ENCODE peak calls at places on chromosomes 2 and 18, in five cellular contexts. F is IMR-90, L is vagina, O is K562, Z is heart left ventricle. T is an unnamed sample.

GRCh38 chr18:31454066-31454708 is 6.6 kb downstream of the DSG3 start:
- DNase-seq in F (peak), L (no peak), O (no peak), Z (no peak), T (no peak)

GRCh38 chr2:207408086-207408794 is 121.5 kb upstream of the CREB1 start:
- DNase-seq in F (no peak), L (no peak), O (no peak), Z (no peak), T (no peak)

GRCh38 chr18:27921392-27921791 is 255.5 kb downstream of the CDH2 start:
- DNase-seq in F (no peak), L (no peak), O (no peak), Z (no peak), T (no peak)

GRCh38 chr2:230932556-230933511 is 7.8 kb upstream of the GPR55 start:
- DNase-seq in F (peak), L (peak), O (no peak), Z (peak), T (peak)

GRCh38 chr2:85611705-85612587 is at the start of gene C2orf68:
- DNase-seq in F (peak), L (no peak), O (peak), Z (peak), T (peak)

GRCh38 chr18:73163236-73163635 is 295.4 kb upstream of the NETO1 start:
- DNase-seq in F (no peak), L (no peak), O (no peak), Z (no peak), T (no peak)

GRCh38 chr18:35619468-35619867 is 37.9 kb downstream of the GALNT1 start:
- DNase-seq in F (no peak), L (no peak), O (no peak), Z (no peak), T (peak)

GRCh38 chr2:120301289-120301688 is 44.6 kb upstream of the INHBB start:
- DNase-seq in F (no peak), L (no peak), O (no peak), Z (no peak), T (no peak)

GRCh38 chr2:86764661-86765307 is 25.9 kb downstream of the CD8A start:
- DNase-seq in F (peak), L (no peak), O (peak), Z (no peak), T (no peak)

GRCh38 chr2:220539481-220539880 is 912.1 kb downstream of the SLC4A3 start:
- DNase-seq in F (no peak), L (no peak), O (no peak), Z (no peak), T (no peak)

GRCh38 chr2:101699939-101700442 is 2.5 kb downstream of the MAP4K4 start:
- DNase-seq in F (peak), L (no peak), O (no peak), Z (no peak), T (no peak)

GRCh38 chr18:24600076-24600654 is 139.7 kb downstream of the HRH4 start:
- DNase-seq in F (peak), L (no peak), O (peak), Z (no peak), T (no peak)

GRCh38 chr2:14524803-14525080 is 107.8 kb upstream of the LRATD1 start:
- DNase-seq in F (peak), L (no peak), O (no peak), Z (no peak), T (no peak)

GRCh38 chr18:63186934-63187574 is 132.5 kb downstream of the BCL2 start:
- DNase-seq in F (no peak), L (no peak), O (no peak), Z (no peak), T (no peak)

GRCh38 chr2:68000170-68000825 is 62.5 kb downstream of the C1D start:
- DNase-seq in F (peak), L (no peak), O (no peak), Z (no peak), T (no peak)

GRCh38 chr18:79489900-79490592 is 94.3 kb downstream of the NFATC1 start:
- DNase-seq in F (no peak), L (no peak), O (no peak), Z (peak), T (no peak)

GRCh38 chr18:40851014-40851429 is 1104.0 kb upstream of the PIK3C3 start:
- DNase-seq in F (peak), L (no peak), O (no peak), Z (no peak), T (no peak)

GRCh38 chr2:191352536-191352935 is 107.3 kb downstream of the MYO1B start:
- DNase-seq in F (peak), L (no peak), O (no peak), Z (no peak), T (no peak)

GRCh38 chr2:133171396-133172004 is 396.8 kb downstream of the NCKAP5 start:
- DNase-seq in F (peak), L (no peak), O (peak), Z (no peak), T (no peak)

GRCh38 chr2:240302933-240303332 is 132.5 kb upstream of the GPC1 start:
- DNase-seq in F (no peak), L (peak), O (no peak), Z (no peak), T (no peak)

GRCh38 chr2:178891265-178891958 is 84.2 kb upstream of the TTN start:
- DNase-seq in F (peak), L (no peak), O (peak), Z (no peak), T (peak)

GRCh38 chr2:191566347-191566746 is 111.6 kb upstream of the NABP1 start:
- DNase-seq in F (peak), L (no peak), O (peak), Z (no peak), T (peak)

GRCh38 chr2:124921221-124921620 is 896.1 kb downstream of the CNTNAP5 start:
- DNase-seq in F (no peak), L (no peak), O (no peak), Z (no peak), T (no peak)

GRCh38 chr2:15939854-15940660 is at the start of gene MYCN:
- DNase-seq in F (no peak), L (no peak), O (peak), Z (no peak), T (peak)

DNA sequence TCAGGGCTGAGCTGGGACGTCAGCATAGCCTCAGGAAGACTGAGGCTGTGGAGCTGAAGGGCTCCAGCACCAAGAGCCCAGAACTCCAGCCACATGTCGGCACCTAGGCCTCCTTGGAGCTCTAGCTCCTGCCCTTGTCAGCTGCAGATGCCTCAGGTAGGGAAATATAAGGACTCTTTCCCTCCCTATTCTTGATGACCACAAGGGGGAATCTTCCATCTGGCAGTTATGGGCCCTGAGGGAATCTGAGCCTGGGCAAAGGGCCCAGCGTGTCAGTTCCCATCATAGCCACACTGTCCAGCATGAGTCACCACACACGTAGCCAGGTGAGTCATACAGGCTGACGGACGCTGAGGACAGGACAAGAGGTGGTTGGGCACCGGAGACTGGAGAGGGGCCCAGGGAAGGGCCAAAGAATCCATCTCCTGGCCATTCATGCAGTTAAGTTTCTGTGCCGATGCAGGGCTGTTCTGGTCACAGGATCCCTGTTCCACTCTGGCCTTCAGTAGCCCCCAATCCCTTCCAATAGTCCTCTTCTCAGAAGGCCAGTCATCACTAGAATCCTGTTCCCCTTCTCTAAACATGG is 1.8 kb downstream of the MPV17 start:
- DNase-seq in F (peak), L (no peak), O (peak), Z (peak), T (peak)
- H3K4me3 ChIP-seq in F (peak), L (no peak), O (peak), Z (no peak), T (peak)

GRCh38 chr2:143158098-143158497 is 28.9 kb downstream of the ARHGAP15 start:
- DNase-seq in F (no peak), L (no peak), O (no peak), Z (no peak), T (no peak)
- H3K27ac ChIP-seq in F (no peak), L (no peak), O (no peak), Z (no peak), T (no peak)

GRCh38 chr2:234339016-234339415 is 157.9 kb downstream of the ARL4C start:
- DNase-seq in F (no peak), L (no peak), O (no peak), Z (no peak), T (no peak)

GRCh38 chr2:234333168-234334130 is 163.4 kb downstream of the ARL4C start:
- DNase-seq in F (no peak), L (no peak), O (no peak), Z (no peak), T (no peak)

GRCh38 chr2:234334146-234334545 is 162.7 kb downstream of the ARL4C start:
- DNase-seq in F (no peak), L (no peak), O (no peak), Z (no peak), T (no peak)

GRCh38 chr2:234331966-234332365 is 164.9 kb downstream of the ARL4C start:
- DNase-seq in F (no peak), L (no peak), O (no peak), Z (no peak), T (no peak)

DNA sequence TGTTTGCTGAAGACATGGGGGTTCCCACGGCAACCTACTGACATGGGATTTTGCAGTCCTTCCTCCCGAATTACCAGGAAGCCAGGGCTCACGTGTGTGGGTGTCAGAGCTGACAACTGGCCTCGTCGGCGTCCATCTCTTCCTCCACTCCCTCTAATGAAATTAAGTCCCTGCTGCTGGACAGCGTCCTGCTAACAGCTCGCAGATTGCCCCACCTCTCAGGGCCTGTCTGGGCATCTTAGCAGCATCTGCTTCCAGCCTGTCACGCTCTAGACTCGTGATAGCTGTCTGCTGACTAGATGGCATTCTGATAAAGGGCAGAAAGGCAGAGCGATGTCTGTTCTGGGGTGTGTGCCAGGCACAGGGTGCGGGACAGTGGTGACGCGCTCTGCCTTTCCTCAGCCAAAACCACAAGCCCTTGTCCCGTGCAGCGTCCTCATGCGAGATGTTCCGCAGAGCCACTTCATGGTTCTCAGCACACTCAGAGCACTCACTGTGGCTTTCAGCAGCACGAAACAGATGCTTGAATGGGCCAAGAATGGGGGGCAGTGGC is 161.1 kb downstream of the ARL4C start:
- DNase-seq in F (peak), L (no peak), O (no peak), Z (peak), T (peak)
- TF ChIP-seq POLR2A in F (no peak), L (no peak), O (no peak), Z (no peak), T (no peak)

GRCh38 chr2:219250044-219250781 is 2.8 kb upstream of the TUBA4B start:
- DNase-seq in F (peak), L (no peak), O (no peak), Z (no peak), T (no peak)
- H3K4me3 ChIP-seq in F (no peak), L (no peak), O (no peak), Z (peak), T (peak)

GRCh38 chr2:42136832-42137821 is 32.0 kb upstream of the EML4 start:
- DNase-seq in F (no peak), L (no peak), O (no peak), Z (no peak), T (no peak)

GRCh38 chr2:42132966-42133641 is 36.0 kb upstream of the EML4 start:
- DNase-seq in F (peak), L (no peak), O (peak), Z (peak), T (peak)

GRCh38 chr2:42135381-42136312 is 33.5 kb upstream of the EML4 start:
- DNase-seq in F (no peak), L (no peak), O (no peak), Z (no peak), T (no peak)

GRCh38 chr2:42132066-42132965 is 36.8 kb upstream of the EML4 start:
- DNase-seq in F (peak), L (no peak), O (no peak), Z (no peak), T (no peak)

GRCh38 chr2:42133771-42134195 is 35.4 kb upstream of the EML4 start:
- DNase-seq in F (no peak), L (no peak), O (no peak), Z (no peak), T (no peak)
- H3K27ac ChIP-seq in F (peak), L (peak), O (no peak), Z (peak), T (no peak)

GRCh38 chr2:55050133-55050994 is at the start of gene RTN4:
- DNase-seq in F (peak), L (peak), O (peak), Z (peak), T (peak)
- TF ChIP-seq POLR2A in F (peak), L (peak), O (peak), Z (peak), T (peak)

GRCh38 chr18:2970344-2970743 is 42.6 kb downstream of the LPIN2 start:
- DNase-seq in F (no peak), L (no peak), O (no peak), Z (no peak), T (no peak)

GRCh38 chr18:2967357-2967756 is 45.6 kb downstream of the LPIN2 start:
- DNase-seq in F (no peak), L (no peak), O (no peak), Z (no peak), T (no peak)

GRCh38 chr18:2969695-2970094 is 43.2 kb downstream of the LPIN2 start:
- DNase-seq in F (no peak), L (no peak), O (no peak), Z (no peak), T (no peak)

GRCh38 chr18:2967820-2968219 is 45.1 kb downstream of the LPIN2 start:
- DNase-seq in F (no peak), L (no peak), O (no peak), Z (no peak), T (no peak)

GRCh38 chr18:2968559-2968958 is 44.4 kb downstream of the LPIN2 start:
- DNase-seq in F (no peak), L (no peak), O (no peak), Z (no peak), T (no peak)
- H3K4me3 ChIP-seq in F (no peak), L (no peak), O (no peak), Z (no peak), T (no peak)

GRCh38 chr18:21714472-21714871 is 9.9 kb upstream of the ABHD3 start:
- DNase-seq in F (no peak), L (no peak), O (no peak), Z (no peak), T (no peak)
- H3K27ac ChIP-seq in F (no peak), L (no peak), O (no peak), Z (no peak), T (no peak)

GRCh38 chr2:135530313-135531230 is at the start of gene ZRANB3:
- DNase-seq in F (peak), L (no peak), O (peak), Z (peak), T (peak)
- TF ChIP-seq POLR2A in F (peak), L (no peak), O (peak), Z (no peak), T (no peak)

GRCh38 chr2:73109796-73110540 is 2.8 kb downstream of the RAB11FIP5 start:
- DNase-seq in F (no peak), L (no peak), O (no peak), Z (no peak), T (no peak)

GRCh38 chr2:73112913-73113633 is at the start of gene RAB11FIP5:
- DNase-seq in F (peak), L (no peak), O (peak), Z (peak), T (peak)

GRCh38 chr2:73112026-73112912 is 479 bp downstream of the RAB11FIP5 start:
- DNase-seq in F (peak), L (no peak), O (peak), Z (peak), T (no peak)

GRCh38 chr2:73111300-73112025 is 1.3 kb downstream of the RAB11FIP5 start:
- DNase-seq in F (no peak), L (no peak), O (peak), Z (peak), T (peak)

DNA sequence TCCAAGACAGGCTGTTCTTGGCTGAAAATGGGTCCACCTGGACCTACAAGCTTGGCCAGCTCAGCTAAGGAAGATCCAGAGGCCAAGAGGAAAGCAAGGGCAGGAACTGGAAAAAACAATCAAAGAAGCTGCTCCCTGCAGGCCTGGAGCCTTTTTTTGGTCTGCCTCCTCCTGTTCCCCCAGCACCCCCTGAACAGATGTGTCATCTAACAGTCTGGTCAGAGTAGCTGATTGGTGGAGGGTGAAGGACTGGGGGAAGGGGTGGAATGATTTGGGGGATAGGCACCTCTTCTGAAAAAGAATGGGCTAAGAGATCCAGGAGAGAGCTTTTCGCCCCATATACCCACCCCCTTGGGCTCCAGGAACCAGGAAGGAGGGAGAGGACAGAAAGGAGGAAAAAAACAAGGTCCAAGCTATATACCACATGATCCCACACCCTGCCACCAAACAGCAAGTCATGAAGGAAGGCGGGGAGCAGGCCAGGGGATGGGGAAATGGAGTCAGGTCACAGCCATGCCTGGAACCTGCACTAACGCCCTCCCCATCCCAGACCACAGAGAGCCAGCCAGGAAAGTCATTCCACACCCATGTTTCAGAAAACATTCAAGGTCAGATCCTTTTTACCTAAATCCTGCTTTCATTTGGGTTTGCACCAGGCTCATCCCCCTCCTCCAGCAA is 2.0 kb downstream of the RAB11FIP5 start:
- DNase-seq in F (peak), L (no peak), O (peak), Z (no peak), T (no peak)
- H3K4me3 ChIP-seq in F (peak), L (peak), O (peak), Z (peak), T (peak)

T was measured in gastrocnemius medialis.